ENCODE peak calls at places on chromosomes 3 and 15, in four cellular contexts. T is lower lobe of right lung; U is GM23248; Y is CD4-positive, alpha-beta T cell. G is an unnamed sample. For H3K27me3, the result is how much of the 10 kb centered on the place peaks cover.

GRCh38 chr15:89002281-89002761 is 85.9 kb upstream of the ABHD2 start:
- DNase-seq in T (peak), Y (no peak), U (peak), G (no peak)

GRCh38 chr3:152620395-152620794 is 214.5 kb upstream of the P2RY1 start:
- DNase-seq in T (no peak), U (no peak), Y (no peak), G (no peak)

GRCh38 chr3:64178419-64178818 is 46.8 kb downstream of the PRICKLE2 start:
- DNase-seq in T (no peak), Y (no peak), U (no peak), G (no peak)

GRCh38 chr3:32951410-32951811 is at the start of gene CCR4:
- DNase-seq in T (no peak), Y (peak), U (no peak), G (peak)

GRCh38 chr3:105593315-105593714 is 226.6 kb downstream of the ALCAM start:
- DNase-seq in T (no peak), Y (no peak), U (no peak), G (no peak)

GRCh38 chr3:66039590-66039887 is 821 bp upstream of the MAGI1 start:
- DNase-seq in Y (no peak), U (peak), T (peak), G (no peak)

GRCh38 chr15:34644061-34644460 is 60.6 kb upstream of the GOLGA8B start:
- DNase-seq in U (peak), T (no peak), Y (no peak), G (no peak)

GRCh38 chr3:159583662-159584061 is 405.0 kb upstream of the IL12A start:
- DNase-seq in U (peak), T (no peak), Y (no peak), G (no peak)

GRCh38 chr3:195306359-195306758 is 35.4 kb upstream of the XXYLT1 start:
- DNase-seq in T (no peak), Y (no peak), U (no peak), G (no peak)

GRCh38 chr15:23565395-23566069 is at the start of gene MKRN3:
- DNase-seq in T (no peak), U (peak), Y (peak), G (peak)

GRCh38 chr3:102745881-102746280 is 311.1 kb downstream of the ZPLD1 start:
- DNase-seq in Y (no peak), U (peak), T (no peak), G (no peak)

GRCh38 chr3:138401834-138402233 is 32.6 kb upstream of the ESYT3 start:
- DNase-seq in Y (no peak), T (no peak), U (no peak), G (no peak)
- H3K27ac ChIP-seq in Y (no peak), T (no peak), U (no peak), G (no peak)

GRCh38 chr15:73433878-73434277 is 9.1 kb upstream of the REC114 start:
- DNase-seq in Y (no peak), U (no peak), T (no peak), G (no peak)
- H3K27me3 ChIP-seq in Y (under half), U (under half), T (under half), G (under half)

DNA sequence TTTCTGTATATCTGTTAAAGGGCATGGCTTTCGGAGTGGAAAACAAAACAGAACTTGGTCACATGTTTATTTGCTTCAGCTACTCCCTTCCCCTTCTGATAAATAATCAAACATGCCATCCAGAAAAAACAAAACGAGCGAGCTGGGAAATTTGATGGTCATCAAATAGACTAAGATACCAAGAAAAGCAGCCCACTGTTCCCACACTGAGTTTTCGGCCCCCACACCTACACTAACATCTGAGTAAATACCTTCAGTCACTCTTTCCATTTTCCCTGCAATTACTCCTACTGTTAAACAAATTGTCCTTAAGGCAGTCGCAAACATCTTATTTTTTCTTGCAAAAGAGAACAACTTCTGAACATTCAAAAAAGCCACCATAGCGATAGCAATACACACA is 454.6 kb downstream of the FOXP1 start:
- DNase-seq in U (no peak), T (no peak), Y (no peak), G (no peak)
- H3K27ac ChIP-seq in U (no peak), T (peak), Y (peak), G (peak)

GRCh38 chr3:61997112-61997511 is 376.2 kb downstream of the FEZF2 start:
- DNase-seq in U (peak), T (no peak), Y (no peak), G (no peak)
- H3K27me3 ChIP-seq in U (under half), T (under half), Y (under half), G (under half)

GRCh38 chr3:167691366-167691765 is 37.6 kb upstream of the WDR49 start:
- DNase-seq in T (no peak), U (no peak), Y (peak), G (no peak)
- H3K27ac ChIP-seq in T (no peak), U (no peak), Y (no peak), G (peak)

GRCh38 chr15:66184492-66184891 is 69.1 kb downstream of the MEGF11 start:
- DNase-seq in T (no peak), U (no peak), Y (no peak), G (no peak)
- H3K27me3 ChIP-seq in T (under half), U (half or more), Y (under half), G (under half)

DNA sequence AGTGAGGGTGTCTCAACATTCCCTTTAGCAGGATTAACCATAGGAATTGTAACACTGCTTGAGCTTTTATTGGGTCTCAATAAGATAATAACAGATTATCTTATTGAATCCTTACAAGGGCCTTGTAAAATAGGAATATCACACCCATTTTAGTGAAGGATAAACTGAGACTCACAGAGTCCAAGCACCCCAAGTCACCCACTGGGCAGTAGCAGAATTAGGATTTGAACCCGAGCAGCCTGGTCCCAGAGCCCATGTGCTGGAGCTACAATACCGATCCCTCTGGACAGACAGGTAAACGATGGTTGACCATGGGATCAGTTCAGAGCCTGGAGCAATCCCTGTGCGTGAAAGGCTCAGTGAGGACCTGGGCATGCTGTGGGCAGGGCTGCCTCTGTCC is 56.3 kb upstream of the MRPS22 start:
- DNase-seq in T (no peak), U (no peak), Y (no peak), G (no peak)
- H3K27ac ChIP-seq in T (no peak), U (no peak), Y (no peak), G (no peak)